ENCODE peak calls at places on chromosomes 6 and 20, in five cellular contexts. M is mesenchymal stem cell, E is trophoblast cell, J is IMR-90, U is H1. F is an unnamed sample.

GRCh38 chr20:60222497-60222896 is 264.3 kb downstream of the CDH26 start:
- DNase-seq in E (no peak), M (no peak), J (no peak), U (no peak), F (no peak)

GRCh38 chr20:57397004-57397692 is 6.0 kb downstream of the RBM38 start:
- DNase-seq in J (no peak), E (no peak), U (no peak), M (no peak), F (no peak)

GRCh38 chr20:51318058-51318960 is 224.2 kb downstream of the NFATC2 start:
- DNase-seq in E (peak; percentile 69), M (no peak), U (peak; percentile 98), J (no peak), F (peak; percentile 69)

GRCh38 chr20:25987073-25987927 is 290.6 kb upstream of the ZNF337 start:
- DNase-seq in M (no peak), J (peak; percentile 10), U (no peak), E (peak; percentile 53), F (no peak)

GRCh38 chr20:57547250-57547649 is 13.7 kb upstream of the PCK1 start:
- DNase-seq in M (no peak), E (no peak), J (peak; percentile 13), U (no peak), F (no peak)

GRCh38 chr6:121694389-121695185 is 259.1 kb downstream of the GJA1 start:
- DNase-seq in E (peak; percentile 56), J (peak; percentile 45), U (no peak), M (peak; percentile 29), F (no peak)

GRCh38 chr6:33199687-33200233 is 705 bp downstream of the RXRB start:
- DNase-seq in M (peak; percentile 79), E (peak; percentile 88), J (peak; percentile 35), U (no peak), F (no peak)

GRCh38 chr6:97645757-97646156 is 362.7 kb upstream of the MMS22L start:
- DNase-seq in M (no peak), E (no peak), J (no peak), U (no peak), F (no peak)

GRCh38 chr6:160930547-160931377 is 60.8 kb upstream of the MAP3K4 start:
- DNase-seq in E (peak; percentile 99), M (peak; percentile 71), J (peak; percentile 71), U (peak; percentile 90), F (peak; percentile 72)

GRCh38 chr6:25889877-25890853 is 16.1 kb upstream of the SLC17A3 start:
- DNase-seq in U (no peak), M (peak; percentile 52), E (peak; percentile 81), J (peak; percentile 17), F (peak; percentile 48)

GRCh38 chr20:33352258-33353012 is 48.9 kb downstream of the CDK5RAP1 start:
- DNase-seq in J (no peak), M (no peak), U (no peak), E (no peak), F (no peak)

GRCh38 chr6:133891814-133892443 is 3.0 kb downstream of the TCF21 start:
- DNase-seq in U (no peak), J (no peak), M (no peak), E (no peak), F (no peak)
- H3K4me3 ChIP-seq in U (peak overlapping the region; percentile 59), J (peak overlapping the region; percentile 99), M (peak overlapping the region; percentile 83), E (peak overlapping the region; percentile 6), F (no peak overlapping the region)

GRCh38 chr6:43221774-43222101 is 7.5 kb downstream of the DNPH1 start:
- DNase-seq in U (no peak), E (no peak), J (no peak), M (no peak), F (no peak)
- H4K91ac ChIP-seq in U (no peak overlapping the region), E (no peak overlapping the region), J (no peak overlapping the region), M (no peak overlapping the region), F (no peak overlapping the region)

GRCh38 chr6:17808609-17809008 is 101.9 kb upstream of the NUP153 start:
- DNase-seq in E (no peak), U (no peak), J (peak; percentile 37), M (no peak), F (no peak)
- H3K4me3 ChIP-seq in E (no peak overlapping the region), U (no peak overlapping the region), J (no peak overlapping the region), M (no peak overlapping the region), F (no peak overlapping the region)

GRCh38 chr6:11727995-11728961 is 50.3 kb downstream of the ADTRP start:
- DNase-seq in U (no peak), M (no peak), E (no peak), J (no peak), F (no peak)
- H4K91ac ChIP-seq in U (no peak overlapping the region), M (no peak overlapping the region), E (no peak overlapping the region), J (no peak overlapping the region), F (no peak overlapping the region)

GRCh38 chr20:43910564-43910963 is 4.1 kb upstream of the TOX2 start:
- DNase-seq in E (no peak), M (no peak), J (no peak), U (no peak), F (no peak)

GRCh38 chr20:43906505-43907034 is 8.1 kb upstream of the TOX2 start:
- DNase-seq in E (no peak), J (no peak), M (no peak), U (no peak), F (no peak)

GRCh38 chr20:43911066-43911465 is 3.6 kb upstream of the TOX2 start:
- DNase-seq in J (peak; percentile 82), E (no peak), U (no peak), M (peak; percentile 76), F (no peak)

GRCh38 chr20:43909211-43909610 is 5.4 kb upstream of the TOX2 start:
- DNase-seq in M (no peak), J (no peak), U (no peak), E (no peak), F (no peak)

DNA sequence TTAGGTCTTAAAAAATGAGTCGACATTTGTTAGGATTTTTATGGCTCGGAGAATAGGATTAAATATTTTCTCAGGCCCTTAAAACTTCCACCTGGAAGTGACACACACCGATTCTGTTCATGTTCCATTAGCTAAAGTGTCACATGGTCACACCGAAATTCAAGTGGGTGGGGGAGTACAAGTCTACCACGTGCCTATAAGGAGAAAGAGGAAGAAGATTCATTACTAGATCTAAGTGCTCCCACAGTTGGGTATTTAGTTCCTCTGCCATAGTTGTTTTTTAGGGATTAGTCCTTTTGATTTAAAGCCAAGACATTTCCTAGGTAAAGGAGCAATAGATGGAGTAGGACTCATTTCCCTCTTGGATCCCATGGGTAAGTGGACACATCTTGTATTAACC is 4.9 kb upstream of the TOX2 start:
- DNase-seq in E (no peak), M (no peak), J (no peak), U (no peak), F (no peak)
- H3K4me3 ChIP-seq in E (no peak overlapping the region), M (no peak overlapping the region), J (no peak overlapping the region), U (no peak overlapping the region), F (no peak overlapping the region)

GRCh38 chr6:169499728-169500265 is 202.0 kb downstream of the WDR27 start:
- DNase-seq in M (no peak), E (no peak), J (no peak), U (no peak), F (no peak)
- H4K91ac ChIP-seq in M (no peak overlapping the region), E (no peak overlapping the region), J (no peak overlapping the region), U (no peak overlapping the region), F (no peak overlapping the region)

F was measured in neuronal stem cell.